ENCODE peak calls at places on chromosomes 12 and 14, in ten cellular contexts. V, L, C, R, E, A, H, M, J and N are unnamed samples.

GRCh38 chr14:52961060-52961639 is 10.3 kb upstream of the FERMT2 start:
- DNase-seq in J (peak; percentile 64), V (no peak), A (peak; percentile 38), C (peak; percentile 17), H (peak; percentile 73), R (peak; percentile 15), L (peak; percentile 29), E (no peak), M (peak; percentile 43), N (no peak)

GRCh38 chr12:91774471-91774921 is 371.1 kb downstream of the BTG1 start:
- DNase-seq in R (no peak), A (no peak), J (no peak), L (no peak), V (no peak), C (no peak), H (no peak), E (no peak), M (peak; percentile 50), N (no peak)

GRCh38 chr14:65704850-65705249 is 292.3 kb downstream of the FUT8 start:
- DNase-seq in A (no peak), J (no peak), E (no peak), M (no peak), L (no peak), V (no peak), H (peak; percentile 32), R (no peak), C (no peak), N (no peak)

GRCh38 chr14:51139221-51139681 is 44.3 kb upstream of the TRIM9 start:
- DNase-seq in A (no peak), L (no peak), J (no peak), C (no peak), R (no peak), E (no peak), H (no peak), V (no peak), M (no peak), N (no peak)

GRCh38 chr12:27905285-27906126 is 67.0 kb downstream of the PTHLH start:
- DNase-seq in C (no peak), E (no peak), J (no peak), H (no peak), L (no peak), R (no peak), V (no peak), M (no peak), A (no peak), N (no peak)

GRCh38 chr12:121806556-121807308 is 2.9 kb downstream of the SETD1B start:
- DNase-seq in L (peak; percentile 11), M (peak; percentile 96), E (no peak), C (no peak), A (no peak), H (no peak), J (no peak), V (no peak), R (no peak), N (no peak)

GRCh38 chr12:66272650-66273049 is 29.6 kb upstream of the HELB start:
- DNase-seq in J (no peak), E (no peak), M (no peak), L (no peak), A (no peak), C (no peak), H (no peak), V (no peak), R (no peak), N (no peak)

GRCh38 chr14:22375321-22375930 is 213.6 kb downstream of the DAD1 start:
- DNase-seq in R (no peak), M (no peak), L (no peak), C (no peak), H (no peak), J (no peak), A (no peak), E (no peak), V (no peak), N (no peak)

GRCh38 chr14:36442824-36443241 is 77.2 kb downstream of the NKX2-1 start:
- DNase-seq in L (no peak), R (no peak), J (no peak), M (peak; percentile 58), V (no peak), H (no peak), E (no peak), A (no peak), C (no peak), N (no peak)

GRCh38 chr14:68574906-68575305 is 218.0 kb downstream of the ZFP36L1 start:
- DNase-seq in J (no peak), H (no peak), E (no peak), L (no peak), C (no peak), A (no peak), V (no peak), M (no peak), R (no peak), N (no peak)

GRCh38 chr12:77584860-77585259 is 245.8 kb upstream of the NAV3 start:
- DNase-seq in V (no peak), A (no peak), C (no peak), E (no peak), L (no peak), R (no peak), H (no peak), M (no peak), J (no peak), N (no peak)

GRCh38 chr12:52019123-52019770 is 12.5 kb downstream of the TAMALIN start:
- DNase-seq in J (no peak), M (peak; percentile 69), E (no peak), A (no peak), C (no peak), V (no peak), L (no peak), R (no peak), H (no peak), N (no peak)

GRCh38 chr14:88492272-88493089 is 62.3 kb downstream of the PTPN21 start:
- DNase-seq in H (peak; percentile 74), C (peak; percentile 44), M (peak; percentile 91), V (no peak), E (peak; percentile 81), R (peak; percentile 28), L (no peak), A (peak; percentile 29), J (no peak), N (peak; percentile 14)

GRCh38 chr12:108307006-108307405 is 32.1 kb downstream of the CMKLR1 start:
- DNase-seq in J (no peak), C (peak; percentile 57), L (no peak), E (no peak), A (no peak), V (no peak), R (no peak), H (no peak), M (peak; percentile 90), N (no peak)

GRCh38 chr12:38921025-38921677 is 15.8 kb upstream of the CPNE8 start:
- DNase-seq in J (no peak), L (no peak), C (peak; percentile 21), M (peak; percentile 67), V (no peak), E (no peak), R (no peak), A (no peak), H (peak; percentile 30), N (no peak)